ENCODE peak calls at places on chromosomes 2 and 18, in nine cellular contexts. C is A549, Q is lower lobe of right lung, F is kidney, K is ovary, U is astrocyte, W is keratinocyte, N is right atrium auricular region, G is transverse colon. E is an unnamed sample. For H3K9me3, the result is how much of the 10 kb centered on the place peaks cover.

GRCh38 chr2:22375094-22375493 is 1009.9 kb upstream of the KLHL29 start:
- DNase-seq in K (no peak), F (no peak), G (no peak), Q (no peak), U (no peak), C (peak), N (no peak), W (no peak), E (peak)

GRCh38 chr2:74602553-74603281 is 45.4 kb downstream of the M1AP start:
- DNase-seq in G (no peak), Q (no peak), N (no peak), U (peak), F (no peak), K (no peak), W (no peak), C (no peak), E (no peak)

GRCh38 chr18:40423291-40423690 is 1531.7 kb upstream of the PIK3C3 start:
- DNase-seq in G (no peak), U (no peak), C (no peak), K (no peak), N (no peak), F (no peak), Q (no peak), W (no peak), E (no peak)

GRCh38 chr2:12604248-12604801 is 112.4 kb upstream of the TRIB2 start:
- DNase-seq in N (no peak), Q (no peak), C (no peak), G (no peak), K (no peak), F (no peak), U (no peak), W (no peak), E (no peak)

GRCh38 chr2:99552529-99552928 is 62.7 kb upstream of the REV1 start:
- DNase-seq in Q (no peak), N (no peak), U (no peak), K (no peak), G (no peak), F (no peak), C (no peak), W (no peak), E (no peak)

GRCh38 chr2:206700141-206700540 is 18.1 kb downstream of the DYTN start:
- DNase-seq in C (no peak), W (no peak), K (no peak), Q (no peak), N (no peak), U (peak), F (no peak), G (no peak), E (no peak)

GRCh38 chr18:13394794-13395193 is 176.2 kb downstream of the LDLRAD4 start:
- DNase-seq in G (no peak), C (no peak), N (no peak), Q (no peak), K (no peak), W (no peak), U (no peak), F (no peak), E (peak)

GRCh38 chr2:203453858-203454451 is 81.1 kb downstream of the RAPH1 start:
- DNase-seq in G (no peak), F (no peak), U (peak), N (no peak), K (no peak), C (peak), Q (no peak), W (no peak), E (no peak)

GRCh38 chr2:151007365-151007764 is 254.3 kb downstream of the RBM43 start:
- DNase-seq in Q (no peak), F (no peak), W (no peak), K (no peak), U (peak), N (no peak), G (no peak), C (no peak), E (no peak)

GRCh38 chr2:105730170-105730569 is 14.5 kb upstream of the NCK2 start:
- DNase-seq in N (no peak), G (no peak), W (no peak), Q (no peak), C (no peak), U (no peak), K (no peak), F (no peak), E (no peak)

GRCh38 chr2:8847400-8847799 is 10.0 kb upstream of the KIDINS220 start:
- DNase-seq in K (no peak), N (no peak), F (no peak), W (no peak), Q (no peak), C (peak), U (no peak), G (no peak), E (no peak)

GRCh38 chr18:635171-635570 is 22.3 kb upstream of the TYMS start:
- DNase-seq in C (no peak), Q (no peak), G (no peak), F (no peak), W (no peak), K (no peak), N (no peak), U (no peak), E (no peak)

GRCh38 chr2:68776124-68776523 is 41.5 kb downstream of the ARHGAP25 start:
- DNase-seq in W (no peak), F (no peak), U (no peak), N (no peak), K (no peak), G (no peak), C (no peak), Q (no peak), E (no peak)

GRCh38 chr2:68772109-68772508 is 37.5 kb downstream of the ARHGAP25 start:
- DNase-seq in K (no peak), N (no peak), C (no peak), U (no peak), G (no peak), W (no peak), F (no peak), Q (no peak), E (no peak)

GRCh38 chr2:68775272-68775847 is 40.7 kb downstream of the ARHGAP25 start:
- DNase-seq in K (no peak), W (no peak), F (no peak), C (no peak), G (no peak), Q (no peak), U (no peak), N (no peak), E (no peak)

GRCh38 chr2:68771211-68771721 is 36.7 kb downstream of the ARHGAP25 start:
- DNase-seq in K (no peak), U (peak), F (no peak), G (no peak), N (no peak), Q (no peak), W (no peak), C (no peak), E (no peak)

GRCh38 chr2:68774569-68775271 is 40.1 kb downstream of the ARHGAP25 start:
- DNase-seq in K (peak), W (no peak), Q (peak), N (peak), G (peak), U (no peak), F (peak), C (no peak), E (no peak)
- TF ChIP-seq CTCF in K (no peak), W (no peak), Q (peak), N (no peak), G (no peak), U (no peak), F (no peak), C (no peak), E (no peak)

GRCh38 chr18:72460210-72460680 is 83.9 kb downstream of the CBLN2 start:
- DNase-seq in F (no peak), N (no peak), W (no peak), Q (no peak), K (no peak), C (peak), G (no peak), U (peak), E (no peak)

GRCh38 chr18:72452328-72452727 is 91.8 kb downstream of the CBLN2 start:
- DNase-seq in N (no peak), F (no peak), C (no peak), W (no peak), Q (no peak), G (no peak), K (no peak), U (no peak), E (no peak)

GRCh38 chr18:72456802-72457201 is 87.3 kb downstream of the CBLN2 start:
- DNase-seq in Q (no peak), U (peak), F (no peak), C (peak), K (no peak), N (no peak), G (no peak), W (no peak), E (no peak)

DNA sequence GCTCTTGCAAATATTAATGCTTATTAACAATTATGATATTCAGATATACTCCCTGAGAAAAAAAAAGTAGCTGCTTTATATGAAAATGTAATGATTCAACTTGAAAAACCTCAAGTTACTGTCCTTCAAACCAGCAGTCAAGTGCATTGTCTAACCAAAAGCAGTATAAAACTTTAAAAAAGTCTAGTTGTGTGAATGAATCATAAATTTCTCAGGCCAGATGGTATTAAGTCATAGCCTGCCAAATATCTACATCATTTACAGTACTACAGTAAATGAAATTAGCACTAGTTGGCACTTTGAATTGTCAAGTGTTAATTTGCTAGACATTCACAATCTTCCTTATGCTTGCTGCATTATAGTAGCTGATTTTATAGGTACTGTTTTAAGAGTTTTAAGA is 85.9 kb downstream of the CBLN2 start:
- DNase-seq in G (no peak), N (no peak), U (peak), F (no peak), C (no peak), K (no peak), Q (no peak), W (no peak), E (no peak)
- H3K9me3 ChIP-seq in G (under half), N (under half), U (under half), F (under half), C (under half), K (under half), Q (under half), W (under half), E (under half)

DNA sequence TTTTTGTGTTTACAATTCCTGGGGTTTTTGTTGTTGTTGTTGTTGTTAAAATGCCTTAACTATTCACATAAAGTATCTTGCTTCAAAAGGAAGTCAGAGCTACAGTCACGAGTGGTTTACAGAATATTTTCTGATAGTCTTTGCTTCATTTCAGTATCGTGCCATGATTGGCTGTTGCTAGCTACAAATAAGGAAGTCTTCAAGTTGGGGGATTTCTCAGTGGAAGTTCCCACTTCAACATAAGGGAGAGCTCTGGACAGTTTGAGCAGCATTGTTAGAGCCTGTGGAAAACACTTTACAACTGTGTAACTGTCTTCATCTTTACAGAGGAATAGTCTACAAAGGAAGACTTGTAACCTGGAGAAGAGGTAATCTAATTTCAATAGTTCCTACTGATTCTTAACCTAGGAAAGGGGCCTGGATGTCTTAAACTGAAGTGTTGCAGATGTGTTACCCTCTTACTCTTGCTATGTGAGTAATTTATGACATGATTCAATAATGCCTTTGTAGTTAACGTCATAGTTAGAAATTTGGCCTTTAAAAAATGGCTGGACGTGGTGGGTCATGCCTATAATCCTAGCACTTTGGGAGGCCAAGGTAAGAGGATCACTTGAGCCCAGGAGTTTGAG is 23.4 kb upstream of the TANK start:
- DNase-seq in Q (no peak), U (peak), F (no peak), C (peak), K (no peak), N (no peak), G (no peak), W (no peak), E (no peak)
- H3K4me3 ChIP-seq in Q (peak), U (no peak), F (no peak), C (peak), K (no peak), N (peak), G (no peak), W (no peak), E (no peak)

GRCh38 chr2:179991344-179991743 is 15.8 kb downstream of the CWC22 start:
- DNase-seq in C (no peak), W (no peak), G (no peak), U (no peak), F (no peak), N (no peak), Q (no peak), K (no peak), E (peak)
- TF ChIP-seq CTCF in C (no peak), W (no peak), G (no peak), U (peak), F (no peak), N (no peak), Q (no peak), K (no peak), E (no peak)

GRCh38 chr2:37337636-37338280 is 6.7 kb upstream of the QPCT start:
- DNase-seq in C (no peak), N (no peak), U (no peak), G (no peak), K (no peak), Q (no peak), W (no peak), F (no peak), E (no peak)
- H3K9me3 ChIP-seq in C (under half), N (under half), U (under half), G (under half), K (under half), Q (under half), W (under half), F (under half), E (under half)

GRCh38 chr2:237894396-237894979 is 35.1 kb downstream of the RAMP1 start:
- DNase-seq in N (no peak), F (peak), Q (no peak), W (no peak), U (no peak), K (no peak), C (no peak), G (no peak), E (no peak)

GRCh38 chr2:237894986-237895543 is 35.6 kb downstream of the RAMP1 start:
- DNase-seq in N (no peak), C (no peak), K (no peak), U (no peak), F (peak), G (no peak), W (no peak), Q (peak), E (no peak)

GRCh38 chr2:237892478-237892877 is 33.1 kb downstream of the RAMP1 start:
- DNase-seq in U (peak), C (no peak), K (no peak), W (no peak), N (no peak), F (peak), Q (no peak), G (no peak), E (no peak)

GRCh38 chr2:237895544-237896506 is 36.4 kb downstream of the RAMP1 start:
- DNase-seq in F (peak), W (no peak), G (peak), C (no peak), Q (peak), N (peak), K (no peak), U (peak), E (no peak)

GRCh38 chr2:237892936-237893595 is 33.6 kb downstream of the RAMP1 start:
- DNase-seq in C (no peak), U (no peak), F (no peak), W (no peak), G (no peak), Q (no peak), N (no peak), K (no peak), E (no peak)
- H3K4me3 ChIP-seq in C (no peak), U (no peak), F (no peak), W (no peak), G (no peak), Q (no peak), N (no peak), K (no peak), E (no peak)

GRCh38 chr2:194020155-194020554 is 1636.9 kb upstream of the SLC39A10 start:
- DNase-seq in N (no peak), K (no peak), C (no peak), G (no peak), F (peak), U (no peak), Q (no peak), W (no peak), E (no peak)
- TF ChIP-seq CTCF in N (no peak), K (no peak), C (no peak), G (no peak), F (no peak), U (no peak), Q (no peak), W (no peak), E (no peak)

DNA sequence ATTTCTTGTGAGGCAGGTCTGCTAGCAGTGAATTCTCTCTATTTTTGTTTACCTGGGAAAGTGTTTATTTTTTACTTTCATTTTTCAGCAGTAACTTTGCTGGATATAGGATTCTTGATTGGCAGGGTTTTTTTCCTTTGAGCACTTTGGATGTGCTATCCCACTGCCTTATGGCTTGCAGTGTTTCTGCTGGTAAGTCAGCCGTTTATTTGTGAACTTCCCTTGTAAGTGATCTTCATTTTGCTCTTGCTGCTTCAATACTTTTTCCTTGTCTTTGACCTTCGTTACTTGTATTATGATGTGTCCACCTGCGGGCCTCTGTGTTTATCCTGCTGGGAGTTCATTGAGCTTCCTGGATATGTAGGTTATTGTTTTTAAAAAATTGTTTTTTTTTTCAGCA is 54.7 kb downstream of the SLC66A2 start:
- DNase-seq in N (no peak), Q (no peak), K (no peak), C (no peak), U (no peak), W (no peak), F (no peak), G (no peak), E (no peak)
- H3K9me3 ChIP-seq in N (under half), Q (under half), K (under half), C (under half), U (under half), W (under half), F (under half), G (half or more), E (half or more)

GRCh38 chr2:168005586-168005985 is 241.8 kb downstream of the STK39 start:
- DNase-seq in K (no peak), U (no peak), C (no peak), W (no peak), Q (no peak), N (no peak), F (no peak), G (no peak), E (no peak)
- H3K4me3 ChIP-seq in K (no peak), U (no peak), C (no peak), W (no peak), Q (no peak), N (no peak), F (no peak), G (no peak), E (no peak)

DNA sequence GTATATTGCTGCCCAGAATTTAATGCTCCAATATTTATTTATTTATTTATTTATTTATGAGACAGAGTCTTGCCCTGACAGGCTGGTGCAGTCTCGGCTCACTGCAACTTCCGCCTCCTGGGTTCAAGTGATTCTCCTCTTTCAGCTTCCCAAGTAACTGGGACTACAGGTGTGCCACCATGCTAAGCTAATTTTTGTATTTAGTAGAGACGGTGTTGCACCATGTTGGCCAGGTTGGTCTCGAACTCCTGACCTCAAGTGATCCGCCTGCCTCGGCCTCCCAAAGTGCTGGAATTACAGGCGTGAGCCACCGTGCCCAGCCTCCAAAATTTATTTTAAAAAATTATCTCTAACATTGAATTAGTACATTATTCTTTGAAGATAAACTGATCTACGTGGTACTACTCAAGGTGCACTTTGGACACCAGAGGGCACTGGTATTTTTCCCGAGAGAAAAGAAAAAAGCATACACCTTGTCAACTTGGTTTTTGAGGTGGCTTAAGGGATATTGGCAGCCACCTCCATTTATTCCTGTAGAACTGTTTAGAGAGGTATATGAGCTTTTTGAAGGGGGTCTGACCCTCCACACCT is 1.4 kb upstream of the IDH1 start:
- DNase-seq in K (no peak), F (no peak), G (no peak), N (no peak), C (peak), Q (no peak), U (no peak), W (no peak), E (peak)
- TF ChIP-seq CTCF in K (no peak), F (no peak), G (no peak), N (no peak), C (peak), Q (no peak), U (no peak), W (peak), E (peak)